ENCODE peak calls at places on chromosomes 6 and 20, in four cellular contexts. W is spleen; X is activated T-cell treated with anti-CD3 and anti-CD28 coated beads, Interleukin-2, amount 50 U/mL, for 4 hours; N is AG09309. E is an unnamed sample.

GRCh38 chr6:53728570-53729194 is 63.1 kb upstream of the KLHL31 start:
- DNase-seq in W (no peak), X (peak; percentile 43), N (no peak), E (peak; percentile 65)

GRCh38 chr6:105896821-105897095 is 189.4 kb upstream of the PRDM1 start:
- DNase-seq in W (no peak), X (no peak), N (no peak), E (no peak)

GRCh38 chr6:137645850-137646249 is 151.7 kb upstream of the OLIG3 start:
- DNase-seq in W (no peak), X (no peak), N (no peak), E (no peak)

GRCh38 chr6:75449625-75450206 is 43.9 kb downstream of the FILIP1 start:
- DNase-seq in W (no peak), X (no peak), N (no peak), E (no peak)

GRCh38 chr20:57592263-57593092 is 27.7 kb downstream of the ZBP1 start:
- DNase-seq in W (no peak), X (no peak), N (no peak), E (no peak)

GRCh38 chr20:50813101-50813643 is 18.3 kb downstream of the BCAS4 start:
- DNase-seq in W (no peak), X (no peak), N (no peak), E (no peak)

GRCh38 chr6:7125290-7125689 is 17.5 kb downstream of the RREB1 start:
- DNase-seq in W (no peak), X (no peak), N (no peak), E (no peak)

GRCh38 chr20:14928083-14928482 is 590.7 kb upstream of the FLRT3 start:
- DNase-seq in W (no peak), X (no peak), N (no peak), E (no peak)

GRCh38 chr6:13615802-13616140 is 636 bp downstream of the NOL7 start:
- DNase-seq in W (peak; percentile 88), X (peak; percentile 30), N (no peak), E (peak; percentile 54)

GRCh38 chr20:3843490-3843889 is 3.1 kb upstream of the MAVS start:
- DNase-seq in W (no peak), X (no peak), N (peak; percentile 17), E (no peak)

GRCh38 chr6:170371588-170371987 is 65.0 kb downstream of the FAM120B start:
- DNase-seq in W (no peak), X (no peak), N (no peak), E (no peak)

GRCh38 chr6:30647802-30648460 is 998 bp downstream of the C6orf136 start:
- DNase-seq in W (no peak), X (peak; percentile 57), N (no peak), E (no peak)

GRCh38 chr20:22447448-22447778 is 137.0 kb downstream of the FOXA2 start:
- DNase-seq in W (no peak), X (no peak), N (no peak), E (no peak)

GRCh38 chr6:31010393-31011060 is at the start of gene MUC22:
- DNase-seq in W (no peak), X (no peak), N (peak; percentile 8), E (no peak)

E was measured in activated CD4-positive, CD25-positive, alpha-beta regulatory T cell treated with anti-CD3 and anti-CD28 coated beads, Interleukin-2, amount 50 U/mL, for 72 hours.